ENCODE peak calls at places on chromosomes 11 and 22, in nine cellular contexts. E is Panc1, I is suprapubic skin, X is SK-N-SH, Q is prostate gland, J is endothelial cell of umbilical vein, H is HCT116, D is GM23338, N is sigmoid colon. Y is an unnamed sample.

GRCh38 chr11:125167292-125167953 is 2.9 kb downstream of the PKNOX2 start:
- DNase-seq in E (no peak), I (no peak), X (no peak), Q (no peak), J (no peak), H (no peak), D (peak), N (peak), Y (peak)

GRCh38 chr11:46373787-46374740 is 7.4 kb upstream of the MDK start:
- DNase-seq in E (no peak), I (no peak), X (no peak), Q (no peak), J (no peak), H (no peak), D (no peak), N (no peak), Y (no peak)

GRCh38 chr22:49497266-49497665 is 330.4 kb downstream of the BRD1 start:
- DNase-seq in E (no peak), I (no peak), X (no peak), Q (no peak), J (no peak), H (peak), D (no peak), N (no peak), Y (no peak)

GRCh38 chr11:97432926-97433325 is 1043.1 kb downstream of the JRKL start:
- DNase-seq in E (no peak), I (no peak), X (no peak), Q (no peak), J (no peak), H (no peak), D (no peak), N (no peak), Y (no peak)

GRCh38 chr22:44025171-44026065 is 1.3 kb downstream of the PARVB start:
- DNase-seq in E (no peak), I (no peak), X (no peak), Q (no peak), J (peak), H (no peak), D (peak), N (no peak), Y (peak)

GRCh38 chr11:46338988-46339666 is 8.1 kb upstream of the DGKZ start:
- DNase-seq in E (no peak), I (no peak), X (no peak), Q (peak), J (no peak), H (no peak), D (peak), N (no peak), Y (no peak)

GRCh38 chr11:104897891-104898684 is at the start of gene CASP12:
- DNase-seq in E (no peak), I (no peak), X (no peak), Q (no peak), J (peak), H (no peak), D (no peak), N (no peak), Y (no peak)

GRCh38 chr22:20782601-20783299 is 8.8 kb downstream of the SERPIND1 start:
- DNase-seq in E (no peak), I (no peak), X (no peak), Q (no peak), J (peak), H (no peak), D (no peak), N (no peak), Y (no peak)

GRCh38 chr22:48885919-48886305 is 941.8 kb downstream of the BRD1 start:
- DNase-seq in E (no peak), I (peak), X (no peak), Q (no peak), J (no peak), H (no peak), D (no peak), N (peak), Y (peak)

GRCh38 chr11:82976786-82977185 is 75.2 kb downstream of the DDIAS start:
- DNase-seq in E (no peak), I (no peak), X (no peak), Q (no peak), J (no peak), H (no peak), D (no peak), N (no peak), Y (no peak)

GRCh38 chr22:32847067-32847491 is 45.6 kb downstream of the TIMP3 start:
- DNase-seq in E (no peak), I (no peak), X (no peak), Q (peak), J (no peak), H (no peak), D (no peak), N (peak), Y (no peak)

GRCh38 chr11:15936011-15936410 is 420.3 kb downstream of the SOX6 start:
- DNase-seq in E (no peak), I (no peak), X (no peak), Q (no peak), J (no peak), H (no peak), D (no peak), N (no peak), Y (no peak)

GRCh38 chr11:97140885-97141494 is 751.2 kb downstream of the JRKL start:
- DNase-seq in E (no peak), I (no peak), X (peak), Q (no peak), J (no peak), H (no peak), D (peak), N (no peak), Y (no peak)

GRCh38 chr11:130323452-130324448 is 9.0 kb upstream of the ZBTB44 start:
- DNase-seq in E (no peak), I (no peak), X (no peak), Q (no peak), J (no peak), H (no peak), D (no peak), N (no peak), Y (no peak)

GRCh38 chr11:110305169-110306018 is 9.0 kb upstream of the RDX start:
- DNase-seq in E (no peak), I (no peak), X (peak), Q (no peak), J (peak), H (no peak), D (no peak), N (no peak), Y (no peak)

GRCh38 chr11:117905524-117905923 is 23.7 kb downstream of the TMPRSS13 start:
- DNase-seq in E (no peak), I (peak), X (no peak), Q (no peak), J (no peak), H (no peak), D (no peak), N (peak), Y (no peak)

GRCh38 chr11:134275534-134276395 is at the start of gene GLB1L3:
- DNase-seq in E (no peak), I (no peak), X (peak), Q (peak), J (no peak), H (no peak), D (peak), N (no peak), Y (peak)

GRCh38 chr11:65479184-65480145 is 19.4 kb upstream of the MALAT1 start:
- DNase-seq in E (no peak), I (peak), X (peak), Q (peak), J (peak), H (no peak), D (peak), N (peak), Y (no peak)

GRCh38 chr11:120326228-120326627 is 1.1 kb downstream of the TLCD5 start:
- DNase-seq in E (no peak), I (no peak), X (no peak), Q (no peak), J (no peak), H (no peak), D (no peak), N (no peak), Y (no peak)

GRCh38 chr11:71450507-71450906 is 2.3 kb upstream of the DHCR7 start:
- DNase-seq in E (no peak), I (no peak), X (no peak), Q (no peak), J (no peak), H (no peak), D (no peak), N (no peak), Y (no peak)

GRCh38 chr11:124612045-124612444 is 817 bp downstream of the PANX3 start:
- DNase-seq in E (no peak), I (no peak), X (no peak), Q (no peak), J (no peak), H (no peak), D (no peak), N (no peak), Y (no peak)

GRCh38 chr11:114159802-114160588 is 100.5 kb downstream of the ZBTB16 start:
- DNase-seq in E (peak), I (peak), X (peak), Q (peak), J (peak), H (peak), D (peak), N (peak), Y (peak)

GRCh38 chr11:20353829-20354434 is 9.6 kb upstream of the HTATIP2 start:
- DNase-seq in E (no peak), I (no peak), X (peak), Q (no peak), J (peak), H (peak), D (peak), N (no peak), Y (no peak)

GRCh38 chr22:49975543-49976389 is 15.2 kb downstream of the PIM3 start:
- DNase-seq in E (no peak), I (peak), X (peak), Q (no peak), J (no peak), H (no peak), D (peak), N (peak), Y (peak)

GRCh38 chr11:86291466-86292262 is 10.4 kb upstream of the HIKESHI start:
- DNase-seq in E (peak), I (no peak), X (peak), Q (peak), J (peak), H (peak), D (peak), N (no peak), Y (no peak)

GRCh38 chr11:112318193-112318592 is 57.5 kb upstream of the PLET1 start:
- DNase-seq in E (no peak), I (no peak), X (no peak), Q (no peak), J (peak), H (peak), D (no peak), N (no peak), Y (no peak)

GRCh38 chr22:47724751-47725150 is 962.3 kb downstream of the TBC1D22A start:
- DNase-seq in E (no peak), I (peak), X (no peak), Q (no peak), J (no peak), H (no peak), D (no peak), N (no peak), Y (no peak)
- TF ChIP-seq POLR2AphosphoS5 in E (no peak), I (no peak), X (no peak), Q (no peak), J (no peak), H (no peak), D (no peak), N (no peak), Y (no peak)

GRCh38 chr11:122232985-122233384 is 117.0 kb upstream of the BLID start:
- DNase-seq in E (no peak), I (no peak), X (no peak), Q (no peak), J (no peak), H (no peak), D (no peak), N (no peak), Y (no peak)

GRCh38 chr11:122240621-122241020 is 124.6 kb upstream of the BLID start:
- DNase-seq in E (no peak), I (no peak), X (no peak), Q (no peak), J (no peak), H (no peak), D (no peak), N (no peak), Y (no peak)

GRCh38 chr11:122234257-122234656 is 118.2 kb upstream of the BLID start:
- DNase-seq in E (no peak), I (no peak), X (no peak), Q (no peak), J (no peak), H (no peak), D (no peak), N (no peak), Y (no peak)

GRCh38 chr11:122230387-122230760 is 114.4 kb upstream of the BLID start:
- DNase-seq in E (no peak), I (no peak), X (no peak), Q (no peak), J (no peak), H (no peak), D (no peak), N (no peak), Y (no peak)

GRCh38 chr11:122235615-122236014 is 119.6 kb upstream of the BLID start:
- DNase-seq in E (no peak), I (no peak), X (no peak), Q (no peak), J (no peak), H (no peak), D (no peak), N (peak), Y (no peak)
- TF ChIP-seq POLR2AphosphoS5 in E (no peak), I (no peak), X (peak), Q (peak), J (no peak), H (no peak), D (no peak), N (peak), Y (no peak)

GRCh38 chr22:36331306-36331911 is 56.4 kb downstream of the MYH9 start:
- DNase-seq in E (no peak), I (no peak), X (peak), Q (peak), J (peak), H (peak), D (peak), N (peak), Y (peak)

GRCh38 chr22:36331912-36332622 is 55.7 kb downstream of the MYH9 start:
- DNase-seq in E (no peak), I (no peak), X (peak), Q (peak), J (peak), H (no peak), D (no peak), N (peak), Y (peak)

GRCh38 chr22:36329217-36330078 is 58.3 kb downstream of the MYH9 start:
- DNase-seq in E (no peak), I (no peak), X (peak), Q (peak), J (peak), H (peak), D (peak), N (no peak), Y (peak)

GRCh38 chr22:36330127-36330526 is 57.6 kb downstream of the MYH9 start:
- DNase-seq in E (no peak), I (no peak), X (no peak), Q (no peak), J (no peak), H (no peak), D (no peak), N (no peak), Y (no peak)

GRCh38 chr22:36330655-36331305 is 57.0 kb downstream of the MYH9 start:
- DNase-seq in E (no peak), I (no peak), X (no peak), Q (peak), J (peak), H (no peak), D (no peak), N (no peak), Y (peak)
- TF ChIP-seq POLR2AphosphoS5 in E (no peak), I (peak), X (no peak), Q (peak), J (no peak), H (no peak), D (no peak), N (no peak), Y (peak)

DNA sequence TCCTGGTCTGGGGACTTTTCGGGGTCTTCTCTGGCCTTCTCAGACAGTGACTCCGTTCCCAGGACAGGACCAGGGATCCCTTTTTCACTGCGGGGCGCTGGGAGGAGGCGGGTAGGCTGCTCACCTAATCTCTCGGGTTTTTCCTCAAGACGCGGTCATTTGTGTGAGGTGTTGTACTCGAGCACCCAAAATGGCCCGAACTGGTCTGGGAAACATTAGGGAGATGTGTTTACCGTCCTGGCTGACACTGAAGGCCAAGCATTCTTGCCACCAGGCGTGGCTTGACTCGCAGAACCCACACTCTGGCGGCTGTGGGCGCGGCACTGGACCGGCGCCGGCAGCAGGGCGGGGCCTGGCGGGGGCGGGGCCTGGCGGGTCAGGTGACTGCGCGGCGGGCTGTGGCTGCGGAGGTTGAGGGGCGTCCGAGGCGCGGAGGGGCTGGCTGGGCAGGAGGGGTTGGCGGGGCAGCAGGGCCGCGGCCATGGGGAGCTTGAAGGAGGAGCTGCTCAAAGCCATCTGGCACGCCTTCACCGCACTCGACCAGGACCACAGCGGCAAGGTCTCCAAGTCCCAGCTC is at the start of gene SWAP70:
- DNase-seq in E (peak), I (peak), X (peak), Q (peak), J (peak), H (peak), D (peak), N (peak), Y (peak)
- TF ChIP-seq POLR2AphosphoS5 in E (peak), I (peak), X (no peak), Q (peak), J (peak), H (peak), D (peak), N (peak), Y (peak)

Y was measured in spleen.